ENCODE peak calls at places on chromosomes 5 and 9, in four cellular contexts. R, O, D and Q are unnamed samples.
A peak's percentile ranks its signal among the peaks of the same experiment; 100 is the strongest.

GRCh38 chr9:121736964-121737462 is 85.6 kb downstream of the DAB2IP start:
- DNase-seq in R (peak; percentile 68), O (peak; percentile 78), D (no peak), Q (no peak)

GRCh38 chr5:59745422-59745863 is 148.1 kb downstream of the PDE4D start:
- DNase-seq in R (no peak), O (no peak), D (no peak), Q (no peak)

GRCh38 chr5:15452780-15453179 is 47.2 kb upstream of the FBXL7 start:
- DNase-seq in R (no peak), O (no peak), D (no peak), Q (no peak)

GRCh38 chr5:145793574-145793973 is 41.6 kb downstream of the PRELID2 start:
- DNase-seq in R (no peak), O (no peak), D (no peak), Q (no peak)

GRCh38 chr5:111932628-111933027 is 175.6 kb upstream of the NREP start:
- DNase-seq in R (no peak), O (no peak), D (no peak), Q (no peak)

GRCh38 chr5:80917596-80917995 is 42.6 kb upstream of the RASGRF2 start:
- DNase-seq in R (no peak), O (no peak), D (no peak), Q (no peak)

GRCh38 chr9:117516676-117517632 is 102.1 kb upstream of the ASTN2 start:
- DNase-seq in R (no peak), O (no peak), D (no peak), Q (no peak)

GRCh38 chr9:70814597-70814996 is 306.8 kb downstream of the TRPM3 start:
- DNase-seq in R (no peak), O (no peak), D (no peak), Q (no peak)

GRCh38 chr9:34611251-34611810 is 566 bp downstream of the RPP25L start:
- DNase-seq in R (no peak), O (no peak), D (no peak), Q (no peak)

GRCh38 chr5:143021595-143021994 is 251.4 kb downstream of the ARHGAP26 start:
- DNase-seq in R (no peak), O (no peak), D (no peak), Q (no peak)

DNA sequence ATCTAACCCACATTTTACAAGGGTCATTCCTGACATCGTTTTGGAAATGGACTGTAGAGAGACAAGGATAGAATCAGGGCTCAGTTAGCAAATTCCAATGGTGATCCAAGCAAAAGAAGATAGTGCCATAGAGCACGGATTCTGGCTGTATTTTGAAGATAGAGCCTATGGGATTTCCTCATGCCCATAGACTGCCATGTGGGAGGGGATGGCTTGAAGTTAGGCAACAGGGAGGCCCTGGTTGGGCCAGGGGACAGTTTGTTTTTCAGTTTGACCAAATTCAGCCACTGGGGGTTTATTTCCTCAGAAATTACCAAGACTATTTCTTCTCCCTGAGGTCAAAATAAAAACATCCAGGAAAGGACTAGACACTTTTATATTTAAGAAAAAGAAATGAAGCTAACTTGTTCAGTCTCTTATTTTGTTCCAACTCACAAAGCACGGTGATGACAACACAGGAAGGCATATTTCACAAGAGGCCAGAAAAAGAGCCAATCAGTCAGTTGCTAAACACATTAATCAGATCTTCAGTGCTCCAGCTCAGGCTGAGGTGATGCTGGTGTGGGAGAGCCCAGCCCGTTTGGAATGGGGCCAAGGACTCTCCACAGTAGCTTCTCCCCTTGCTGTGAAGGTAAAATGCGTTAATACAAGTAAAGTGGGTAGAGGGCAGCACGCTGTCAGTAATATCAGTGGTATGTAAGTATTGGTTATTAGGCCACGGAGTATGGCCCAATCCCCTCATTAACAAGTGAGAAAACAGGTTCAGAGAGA is 4.4 kb upstream of the DCTN4 start:
- DNase-seq in R (peak; percentile 83), O (peak; percentile 80), D (no peak), Q (no peak)
- TF ChIP-seq TCF7L2 in R (no peak), O (no peak), D (no peak), Q (no peak)

DNA sequence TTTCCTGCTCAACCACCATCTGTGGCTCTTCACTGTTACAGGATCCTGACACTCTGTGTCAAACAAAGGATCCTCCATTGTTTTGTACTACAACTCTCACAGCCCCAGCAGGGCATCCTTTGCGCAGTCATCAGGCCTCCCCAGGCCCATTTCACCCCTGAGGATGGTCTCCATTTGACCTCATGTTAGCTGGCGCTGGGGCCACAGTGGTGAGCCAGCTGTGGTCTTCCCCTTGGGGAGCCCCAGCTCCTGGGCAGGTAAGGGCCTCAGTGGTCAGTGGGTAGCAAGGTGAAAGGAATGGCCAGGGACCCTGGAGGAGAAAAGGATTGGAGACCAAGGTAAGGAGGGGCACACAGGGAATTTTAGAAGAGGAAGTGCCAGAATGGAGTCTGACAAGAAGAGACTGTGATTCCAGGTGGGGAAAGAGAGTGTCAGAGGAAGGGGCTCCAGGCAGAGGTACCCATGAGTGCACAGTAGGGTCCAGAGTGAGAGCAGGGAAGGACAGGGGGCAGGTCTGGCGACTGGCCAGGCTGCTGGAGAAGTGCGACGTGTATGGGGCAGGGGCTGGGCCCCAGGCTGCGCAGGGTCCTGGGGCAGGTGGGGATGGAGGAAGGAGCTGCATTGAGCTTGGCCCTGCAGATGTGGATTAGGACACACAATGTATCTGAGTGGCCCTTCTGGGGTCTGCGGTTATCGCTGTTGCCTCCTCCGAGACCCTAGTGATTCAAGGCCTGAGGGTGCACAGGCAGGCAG is 109.9 kb downstream of the PHF2 start:
- DNase-seq in R (peak; percentile 2), O (no peak), D (no peak), Q (no peak)
- TF ChIP-seq SIN3A in R (no peak), O (no peak), D (no peak), Q (no peak)

DNA sequence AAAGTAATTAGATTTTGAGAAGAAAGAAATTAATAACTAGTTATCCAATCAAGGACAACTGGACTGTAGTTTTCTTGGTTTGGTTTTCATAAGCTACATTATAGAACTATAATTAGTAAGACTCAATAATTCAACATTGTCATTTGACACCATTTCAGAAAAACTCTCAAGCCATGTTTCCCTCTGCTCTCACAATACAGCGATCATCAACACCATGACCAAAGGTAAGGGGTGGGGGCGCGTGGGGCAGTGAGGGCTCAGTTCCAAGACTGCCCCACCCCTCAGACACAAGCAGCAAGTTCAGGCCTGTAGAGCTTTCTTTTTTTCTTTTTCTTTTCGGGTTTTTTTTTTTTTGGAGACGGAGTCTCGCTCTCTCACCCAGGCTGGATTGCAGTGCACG is 6.4 kb downstream of the CMBL start:
- DNase-seq in R (peak; percentile 72), O (no peak), D (no peak), Q (no peak)
- TF ChIP-seq TCF7L2 in R (no peak), O (no peak), D (no peak), Q (no peak)

GRCh38 chr5:27818888-27819287 is 780.5 kb upstream of the CDH9 start:
- DNase-seq in R (no peak), O (no peak), D (no peak), Q (no peak)

GRCh38 chr5:27821681-27822080 is 783.3 kb upstream of the CDH9 start:
- DNase-seq in R (no peak), O (no peak), D (no peak), Q (no peak)
- TF ChIP-seq SIN3A in R (no peak), O (no peak), D (no peak), Q (no peak)